ENCODE peak calls at places on chromosomes 13 and 19, in nine cellular contexts. K, S, I, N, Y, J, E, T and V are unnamed samples.

GRCh38 chr13:28337196-28338045 is 157.5 kb downstream of the FLT1 start:
- DNase-seq in K (no peak), S (no peak), I (no peak), N (no peak), Y (no peak), J (no peak), E (no peak), T (no peak), V (peak)

GRCh38 chr19:19464339-19465098 is 50.8 kb downstream of the TSSK6 start:
- DNase-seq in K (no peak), S (no peak), I (no peak), N (no peak), Y (no peak), J (no peak), E (no peak), T (no peak), V (peak)

GRCh38 chr13:37709318-37709717 is 110.8 kb upstream of the POSTN start:
- DNase-seq in K (no peak), S (no peak), I (no peak), N (no peak), Y (no peak), J (no peak), E (no peak), T (no peak), V (no peak)

GRCh38 chr13:93420206-93420605 is 193.6 kb downstream of the GPC6 start:
- DNase-seq in K (no peak), S (no peak), I (no peak), N (no peak), Y (no peak), J (no peak), E (no peak), T (no peak), V (no peak)

GRCh38 chr13:27135023-27135422 is 36.6 kb downstream of the USP12 start:
- DNase-seq in K (no peak), S (no peak), I (no peak), N (no peak), Y (no peak), J (no peak), E (no peak), T (no peak), V (no peak)

GRCh38 chr19:41269055-41269454 is 4.9 kb downstream of the HNRNPUL1 start:
- DNase-seq in K (no peak), S (no peak), I (no peak), N (no peak), Y (no peak), J (no peak), E (no peak), T (no peak), V (no peak)

GRCh38 chr19:43490759-43491158 is 13.8 kb downstream of the PHLDB3 start:
- DNase-seq in K (no peak), S (no peak), I (no peak), N (no peak), Y (no peak), J (no peak), E (no peak), T (no peak), V (no peak)

GRCh38 chr19:44776402-44777096 is 1.1 kb upstream of the CBLC start:
- DNase-seq in K (no peak), S (no peak), I (no peak), N (no peak), Y (no peak), J (no peak), E (no peak), T (peak), V (no peak)

GRCh38 chr19:35935911-35936737 is at the start of gene LRFN3:
- DNase-seq in K (peak), S (peak), I (peak), N (peak), Y (peak), J (peak), E (peak), T (no peak), V (peak)

GRCh38 chr19:18208098-18208951 is 4.5 kb upstream of the RAB3A start:
- DNase-seq in K (peak), S (peak), I (peak), N (no peak), Y (peak), J (no peak), E (no peak), T (no peak), V (no peak)